ENCODE peak calls at places on chromosomes 13 and 19, in four cellular contexts. U is Peyer's patch, M is IMR-90, R is uterus. O is an unnamed sample. For H3K4me1, the result is how much of the 10 kb centered on the place peaks cover.

GRCh38 chr13:32426981-32427851 is 714 bp downstream of the N4BP2L1 start:
- DNase-seq in U (peak), M (peak), R (peak), O (peak)

GRCh38 chr19:10122066-10122465 is 2.4 kb upstream of the EIF3G start:
- DNase-seq in U (no peak), M (peak), R (no peak), O (no peak)

GRCh38 chr19:49243129-49243528 is 81.9 kb downstream of the SLC6A16 start:
- DNase-seq in U (peak), M (no peak), R (no peak), O (no peak)

GRCh38 chr13:75687145-75687763 is 51.1 kb downstream of the LMO7 start:
- DNase-seq in U (no peak), M (peak), R (no peak), O (no peak)

GRCh38 chr13:71610876-71611275 is 256.1 kb downstream of the DACH1 start:
- DNase-seq in U (no peak), M (no peak), R (no peak), O (no peak)

GRCh38 chr13:96503481-96503880 is 413.6 kb downstream of the HS6ST3 start:
- DNase-seq in U (no peak), M (no peak), R (no peak), O (no peak)

GRCh38 chr13:51913421-51914136 is 51.8 kb downstream of the CCDC70 start:
- DNase-seq in U (no peak), M (no peak), R (no peak), O (no peak)

GRCh38 chr19:32555786-32556185 is 25.2 kb upstream of the PDCD5 start:
- DNase-seq in U (no peak), M (no peak), R (no peak), O (no peak)

GRCh38 chr19:51022526-51022925 is 3.0 kb upstream of the KLK10 start:
- DNase-seq in U (no peak), M (no peak), R (no peak), O (no peak)

GRCh38 chr19:8210660-8211101 is 1.5 kb downstream of the CERS4 start:
- DNase-seq in U (peak), M (no peak), R (no peak), O (no peak)

GRCh38 chr19:23699521-23699860 is 12.5 kb upstream of the ZNF675 start:
- DNase-seq in U (no peak), M (no peak), R (no peak), O (no peak)

DNA sequence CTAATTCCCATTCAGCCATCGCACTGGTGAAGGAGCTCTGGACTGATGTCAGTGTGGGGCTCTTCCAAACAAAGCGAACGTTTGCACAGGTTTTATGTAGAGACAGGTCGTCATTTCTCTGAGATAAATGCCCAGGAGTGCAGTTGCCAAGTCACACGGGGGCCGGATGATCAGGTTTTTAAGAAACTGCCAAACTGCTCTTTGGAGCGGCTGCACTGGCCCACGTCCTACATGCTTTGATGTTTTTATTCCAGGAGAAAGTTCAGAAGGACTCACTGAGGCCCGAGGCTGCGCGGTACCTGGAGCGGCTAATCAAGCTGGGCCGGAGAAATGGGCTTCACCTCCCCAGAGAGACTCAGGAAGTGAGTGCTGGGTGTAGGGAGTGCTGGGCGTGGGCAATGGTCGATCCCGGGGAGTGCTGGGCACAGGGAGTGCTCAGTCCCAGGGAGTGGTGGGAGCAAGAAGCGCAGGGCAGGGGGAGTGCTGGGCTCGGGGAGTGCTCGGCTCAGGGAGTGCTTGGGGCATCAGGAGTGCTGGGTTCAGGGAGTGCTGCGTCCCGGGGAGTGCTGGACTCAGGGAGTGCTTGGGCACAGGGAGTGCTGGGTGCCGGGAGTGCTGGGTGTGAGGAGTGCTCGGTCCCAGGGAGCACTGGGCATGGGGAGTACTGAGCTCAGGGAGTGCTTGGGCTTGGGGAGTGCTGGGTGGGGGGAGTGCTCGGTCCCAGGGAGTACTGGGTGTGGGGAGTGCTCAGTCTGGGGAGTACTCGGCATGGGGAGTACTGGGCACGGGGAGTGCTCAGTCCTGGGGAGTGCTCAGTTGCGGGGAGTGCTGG is 10.7 kb downstream of the THOP1 start:
- DNase-seq in U (no peak), M (no peak), R (no peak), O (no peak)
- TF ChIP-seq POLR2A in U (no peak), M (no peak), R (no peak), O (no peak)

DNA sequence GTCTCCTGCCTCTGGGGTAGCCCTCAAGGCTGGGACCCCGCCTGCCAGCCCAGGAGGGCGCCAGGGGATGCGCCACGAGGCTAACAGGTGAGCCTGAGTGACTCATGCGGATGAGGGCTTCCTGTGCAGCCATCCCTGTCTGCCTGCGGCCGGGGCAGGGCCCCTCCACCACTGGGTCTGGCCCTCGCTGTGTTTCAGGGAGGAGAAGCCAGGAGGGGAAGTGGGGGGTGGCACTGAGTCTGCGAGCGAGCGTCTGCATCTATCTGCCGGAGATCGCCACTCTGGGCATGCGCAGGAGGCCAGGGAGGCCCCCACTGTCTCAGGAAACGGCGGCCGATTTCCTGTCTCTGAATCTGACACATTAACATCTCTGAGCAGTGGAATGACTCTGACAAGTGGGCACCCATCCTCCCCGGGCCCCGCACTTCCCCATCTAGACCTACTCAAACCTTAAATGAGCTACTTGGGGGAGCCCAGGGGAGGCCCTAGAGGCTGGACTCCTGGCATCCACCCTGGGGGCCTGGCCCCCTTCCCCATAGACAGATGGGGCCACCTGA is 19.7 kb downstream of the RFX1 start:
- DNase-seq in U (peak), M (peak), R (peak), O (peak)
- H3K4me1 ChIP-seq in U (half or more), M (under half), R (under half), O (under half)

GRCh38 chr13:87398047-87398446 is 273.1 kb upstream of the SLITRK5 start:
- DNase-seq in U (no peak), M (no peak), R (no peak), O (no peak)
- H3K4me3 ChIP-seq in U (no peak), M (no peak), R (no peak), O (no peak)

DNA sequence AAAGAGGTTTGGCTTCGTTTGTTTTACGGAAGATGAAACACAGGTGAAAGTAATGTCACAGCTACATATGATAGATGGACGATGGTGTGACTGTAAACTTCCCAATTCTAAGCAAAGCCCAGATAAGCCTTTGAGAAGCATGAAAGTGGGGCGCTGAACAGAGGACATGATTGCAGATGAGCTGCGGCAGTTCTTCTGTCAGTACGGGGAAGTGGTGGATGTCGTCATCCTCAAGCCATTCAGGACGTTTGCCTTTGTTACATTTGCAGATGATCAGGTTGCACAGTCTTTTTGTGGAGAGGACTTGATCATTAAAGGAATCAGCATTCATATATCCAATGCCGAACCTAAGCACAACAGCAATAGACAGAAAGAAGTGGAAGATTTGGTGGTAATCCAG is 111.5 kb upstream of the DIAPH3 start:
- DNase-seq in U (no peak), M (no peak), R (no peak), O (no peak)
- TF ChIP-seq POLR2A in U (no peak), M (no peak), R (no peak), O (no peak)

GRCh38 chr19:15286688-15287355 is 45.5 kb downstream of the BRD4 start:
- DNase-seq in U (no peak), M (no peak), R (no peak), O (no peak)

GRCh38 chr19:15289673-15290072 is 42.7 kb downstream of the BRD4 start:
- DNase-seq in U (no peak), M (no peak), R (no peak), O (no peak)

GRCh38 chr19:15288146-15288963 is 44.0 kb downstream of the BRD4 start:
- DNase-seq in U (peak), M (peak), R (no peak), O (no peak)

GRCh38 chr19:15285896-15286591 is 46.3 kb downstream of the BRD4 start:
- DNase-seq in U (peak), M (no peak), R (no peak), O (no peak)

GRCh38 chr19:15287496-15287895 is 44.8 kb downstream of the BRD4 start:
- DNase-seq in U (no peak), M (no peak), R (no peak), O (no peak)
- H3K4me1 ChIP-seq in U (under half), M (under half), R (under half), O (half or more)

GRCh38 chr19:3949294-3949693 is 16.4 kb downstream of the NMRK2 start:
- DNase-seq in U (no peak), M (no peak), R (no peak), O (no peak)
- H3K4me3 ChIP-seq in U (no peak), M (no peak), R (no peak), O (no peak)

O was measured in ovary.